ENCODE peak calls at places on chromosomes 7 and 10, in four cellular contexts. G is BE2C, T is lower lobe of right lung, F is cardiac muscle cell. D is an unnamed sample. For H3K4me1 and H3K36me3, the result is how much of the 10 kb centered on the place peaks cover.

GRCh38 chr7:96315109-96315480 is 6.8 kb downstream of the SLC25A13 start:
- DNase-seq in T (no peak), G (no peak), F (no peak), D (no peak)

GRCh38 chr7:117872565-117873055 is 631 bp downstream of the CTTNBP2 start:
- DNase-seq in G (no peak), T (no peak), F (peak), D (peak)

GRCh38 chr10:49679480-49679893 is at the start of gene C10orf53:
- DNase-seq in T (peak), F (peak), G (peak), D (peak)

GRCh38 chr10:116044722-116045374 is 228.2 kb downstream of the GFRA1 start:
- DNase-seq in T (no peak), G (no peak), F (no peak), D (no peak)

GRCh38 chr10:116542007-116542677 is 3.6 kb upstream of the PNLIP start:
- DNase-seq in G (no peak), F (no peak), T (no peak), D (no peak)

GRCh38 chr7:159137906-159138305 is 6.8 kb downstream of the VIPR2 start:
- DNase-seq in F (no peak), T (no peak), G (no peak), D (no peak)

GRCh38 chr7:187237-187927 is 5.0 kb upstream of the FAM20C start:
- DNase-seq in T (no peak), F (no peak), G (no peak), D (peak)

GRCh38 chr10:18400201-18400910 is 251.0 kb downstream of the NSUN6 start:
- DNase-seq in G (no peak), T (no peak), F (no peak), D (no peak)

GRCh38 chr7:75658369-75658768 is 80.4 kb downstream of the HIP1 start:
- DNase-seq in T (no peak), G (no peak), F (no peak), D (no peak)

GRCh38 chr7:31122649-31123058 is 70.5 kb downstream of the ADCYAP1R1 start:
- DNase-seq in F (peak), T (peak), G (peak), D (peak)

GRCh38 chr10:80136134-80136571 is 3.6 kb downstream of the PLAC9 start:
- DNase-seq in G (no peak), T (peak), F (no peak), D (peak)

GRCh38 chr7:18225067-18225466 is 197.4 kb upstream of the PRPS1L1 start:
- DNase-seq in G (no peak), F (no peak), T (no peak), D (no peak)

GRCh38 chr7:149759111-149759510 is 14.3 kb downstream of the ZNF467 start:
- DNase-seq in G (no peak), F (no peak), T (no peak), D (no peak)

GRCh38 chr7:23530901-23531793 is 634 bp downstream of the TRA2A start:
- DNase-seq in T (peak), G (peak), F (peak), D (peak)

GRCh38 chr10:82506680-82507376 is 631.8 kb downstream of the NRG3 start:
- DNase-seq in T (no peak), G (no peak), F (no peak), D (no peak)
- H3K4me1 ChIP-seq in T (under half), G (under half), F (under half), D (under half)

DNA sequence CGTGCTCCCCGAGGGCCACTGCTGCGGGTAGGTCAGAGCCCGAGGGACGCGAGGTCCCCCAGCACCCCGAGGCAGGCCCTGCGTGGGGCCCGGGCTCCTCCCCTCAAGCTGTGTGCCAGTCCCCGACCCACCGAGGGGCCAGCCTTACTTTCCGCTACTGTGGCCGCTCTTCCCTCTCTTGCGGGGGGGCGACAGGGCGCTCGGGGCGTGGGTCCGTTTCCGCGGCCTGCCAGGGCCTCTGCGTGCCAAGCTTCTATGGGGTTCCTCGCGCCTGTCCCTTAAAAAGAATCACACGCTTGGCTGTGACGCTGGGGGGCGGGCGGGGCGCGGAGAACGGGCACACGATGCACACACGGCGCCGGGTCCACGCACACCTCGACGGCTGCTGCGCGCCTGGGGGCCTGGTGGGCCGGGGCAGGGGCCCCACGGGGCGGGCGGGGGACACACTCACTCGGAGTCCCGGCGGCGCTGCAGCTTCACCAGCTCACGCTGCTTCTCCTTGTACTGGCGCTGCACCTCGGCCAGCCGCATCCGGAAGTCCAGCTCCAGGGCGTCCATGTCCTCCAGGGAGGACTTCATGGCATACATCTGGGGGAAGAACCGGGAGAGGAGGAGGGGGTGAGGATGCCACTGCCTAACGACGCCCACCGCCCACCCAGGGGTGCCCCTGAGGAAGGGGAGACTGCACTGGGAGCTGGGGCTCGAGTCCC is 62.0 kb downstream of the TNRC18 start:
- DNase-seq in T (no peak), F (no peak), G (no peak), D (no peak)
- H3K36me3 ChIP-seq in T (half or more), F (under half), G (under half), D (under half)

GRCh38 chr7:37045786-37046185 is 321.5 kb upstream of the AOAH start:
- DNase-seq in F (no peak), G (no peak), T (no peak), D (no peak)
- H3K4me3 ChIP-seq in F (no peak), G (no peak), T (no peak), D (no peak)

GRCh38 chr7:120060283-120060682 is 212.7 kb upstream of the KCND2 start:
- DNase-seq in T (no peak), G (no peak), F (no peak), D (no peak)

GRCh38 chr7:120059641-120060040 is 213.3 kb upstream of the KCND2 start:
- DNase-seq in G (no peak), T (no peak), F (no peak), D (no peak)

GRCh38 chr7:120060875-120061274 is 212.1 kb upstream of the KCND2 start:
- DNase-seq in F (no peak), T (no peak), G (no peak), D (no peak)

GRCh38 chr7:120070201-120070600 is 202.8 kb upstream of the KCND2 start:
- DNase-seq in T (no peak), G (no peak), F (no peak), D (no peak)

GRCh38 chr7:120064565-120064964 is 208.4 kb upstream of the KCND2 start:
- DNase-seq in G (no peak), T (no peak), F (no peak), D (no peak)
- H3K4me1 ChIP-seq in G (under half), T (under half), F (under half), D (under half)

GRCh38 chr10:74137992-74138391 is 12.6 kb downstream of the AP3M1 start:
- DNase-seq in G (no peak), F (no peak), T (no peak), D (no peak)
- H3K36me3 ChIP-seq in G (under half), F (under half), T (half or more), D (under half)

GRCh38 chr10:6070647-6071046 is 8.5 kb upstream of the IL2RA start:
- DNase-seq in T (no peak), F (no peak), G (no peak), D (no peak)

GRCh38 chr10:6072215-6072941 is 10.2 kb upstream of the IL2RA start:
- DNase-seq in F (no peak), T (no peak), G (no peak), D (no peak)

GRCh38 chr10:6077071-6077675 is 11.7 kb upstream of the RBM17 start:
- DNase-seq in F (no peak), G (no peak), T (no peak), D (no peak)

GRCh38 chr10:6071181-6072175 is 9.3 kb upstream of the IL2RA start:
- DNase-seq in G (no peak), T (no peak), F (no peak), D (no peak)

GRCh38 chr10:6074489-6075301 is 12.5 kb upstream of the IL2RA start:
- DNase-seq in T (no peak), G (no peak), F (no peak), D (no peak)
- H3K4me3 ChIP-seq in T (no peak), G (no peak), F (no peak), D (no peak)

GRCh38 chr10:1043532-1043995 is 5.4 kb downstream of the IDI1 start:
- DNase-seq in T (peak), F (no peak), G (no peak), D (no peak)
- H3K4me1 ChIP-seq in T (under half), F (under half), G (under half), D (under half)

GRCh38 chr7:130894146-130895005 is 160.4 kb upstream of the KLF14 start:
- DNase-seq in G (no peak), T (peak), F (no peak), D (peak)
- H3K36me3 ChIP-seq in G (under half), T (half or more), F (under half), D (under half)

D was measured in left lung.